ENCODE peak calls at places on chromosomes 12 and 14, in seven cellular contexts. J, X, B, I, K, N and M are unnamed samples.

GRCh38 chr14:24235804-24236688 is 3.3 kb downstream of the GMPR2 start:
- DNase-seq in J (no peak), X (no peak), B (no peak), I (no peak), K (no peak), N (no peak), M (no peak)

GRCh38 chr14:105086833-105087307 is 21.6 kb upstream of the GPR132 start:
- DNase-seq in J (peak; percentile 91), X (peak; percentile 56), B (peak; percentile 73), I (peak; percentile 67), K (peak; percentile 90), N (peak; percentile 95), M (peak; percentile 71)

GRCh38 chr12:100427078-100427477 is 46.6 kb upstream of the NR1H4 start:
- DNase-seq in J (no peak), X (no peak), B (peak; percentile 15), I (no peak), K (no peak), N (peak; percentile 75), M (peak; percentile 72)

GRCh38 chr12:71636704-71637115 is 26.9 kb downstream of the ZFC3H1 start:
- DNase-seq in J (no peak), X (no peak), B (peak; percentile 77), I (peak; percentile 55), K (peak; percentile 80), N (peak; percentile 92), M (peak; percentile 72)

GRCh38 chr14:100305446-100306255 is 593 bp downstream of the SLC25A29 start:
- DNase-seq in J (peak; percentile 57), X (no peak), B (no peak), I (no peak), K (peak; percentile 42), N (no peak), M (no peak)

GRCh38 chr12:10190558-10191388 is 11.9 kb downstream of the TMEM52B start:
- DNase-seq in J (peak; percentile 82), X (no peak), B (peak; percentile 83), I (no peak), K (peak; percentile 89), N (peak; percentile 89), M (peak; percentile 77)

GRCh38 chr14:63686926-63687325 is 40.9 kb downstream of the SGPP1 start:
- DNase-seq in J (no peak), X (no peak), B (no peak), I (no peak), K (peak; percentile 14), N (peak; percentile 73), M (no peak)

GRCh38 chr12:45852508-45852907 is 123.0 kb downstream of the ARID2 start:
- DNase-seq in J (no peak), X (no peak), B (no peak), I (no peak), K (no peak), N (no peak), M (no peak)

GRCh38 chr12:80272516-80272915 is 171.5 kb upstream of the PTPRQ start:
- DNase-seq in J (no peak), X (no peak), B (no peak), I (peak; percentile 11), K (no peak), N (no peak), M (no peak)

DNA sequence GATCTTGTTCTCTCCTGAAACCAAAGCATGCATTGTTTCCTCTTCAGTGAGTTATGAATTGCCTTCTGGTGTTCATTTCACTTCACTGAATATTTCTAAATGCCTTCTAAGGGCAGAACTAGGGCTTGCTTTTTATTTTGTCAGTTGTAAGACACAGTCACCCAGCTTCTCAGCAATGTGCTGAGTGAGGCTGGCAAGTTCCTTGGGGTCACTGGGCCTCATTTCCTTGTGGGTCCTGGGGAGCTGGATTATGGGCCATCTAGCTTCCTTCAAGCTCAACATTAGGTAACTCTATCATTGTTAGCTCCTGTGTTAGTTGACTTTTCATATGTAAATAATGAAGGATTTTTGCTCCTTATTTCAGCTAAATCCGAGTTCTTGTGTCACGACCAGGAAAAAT is 13.8 kb downstream of the ASCL4 start:
- DNase-seq in J (no peak), X (no peak), B (no peak), I (no peak), K (no peak), N (no peak), M (no peak)
- H3K18ac ChIP-seq in J (no peak overlapping the region), X (no peak overlapping the region), B (no peak overlapping the region), I (no peak overlapping the region), K (no peak overlapping the region), N (no peak overlapping the region), M (no peak overlapping the region)

GRCh38 chr14:88234442-88234841 is 88.6 kb downstream of the KCNK10 start:
- DNase-seq in J (no peak), X (no peak), B (no peak), I (no peak), K (peak; percentile 15), N (no peak), M (no peak)
- H3K18ac ChIP-seq in J (no peak overlapping the region), X (no peak overlapping the region), B (no peak overlapping the region), I (no peak overlapping the region), K (no peak overlapping the region), N (no peak overlapping the region), M (no peak overlapping the region)

GRCh38 chr12:81570234-81570633 is 188.9 kb downstream of the PPFIA2 start:
- DNase-seq in J (no peak), X (no peak), B (no peak), I (no peak), K (no peak), N (no peak), M (no peak)

GRCh38 chr12:81573228-81573627 is 185.9 kb downstream of the PPFIA2 start:
- DNase-seq in J (no peak), X (no peak), B (peak; percentile 29), I (no peak), K (peak; percentile 27), N (no peak), M (peak; percentile 2)

GRCh38 chr12:81572411-81572810 is 186.7 kb downstream of the PPFIA2 start:
- DNase-seq in J (no peak), X (no peak), B (no peak), I (no peak), K (no peak), N (no peak), M (no peak)
- H3K18ac ChIP-seq in J (no peak overlapping the region), X (no peak overlapping the region), B (no peak overlapping the region), I (no peak overlapping the region), K (no peak overlapping the region), N (no peak overlapping the region), M (no peak overlapping the region)

GRCh38 chr12:15933751-15934150 is 22.6 kb downstream of the DERA start:
- DNase-seq in J (no peak), X (no peak), B (no peak), I (no peak), K (no peak), N (no peak), M (peak; percentile 35)
- H3K18ac ChIP-seq in J (no peak overlapping the region), X (no peak overlapping the region), B (no peak overlapping the region), I (no peak overlapping the region), K (no peak overlapping the region), N (no peak overlapping the region), M (no peak overlapping the region)

GRCh38 chr12:115377230-115377629 is 693.3 kb upstream of the TBX3 start:
- DNase-seq in J (no peak), X (no peak), B (no peak), I (no peak), K (no peak), N (no peak), M (no peak)

GRCh38 chr12:115377781-115378180 is 693.8 kb upstream of the TBX3 start:
- DNase-seq in J (no peak), X (no peak), B (no peak), I (no peak), K (no peak), N (peak; percentile 57), M (no peak)

GRCh38 chr12:115378296-115378695 is 694.3 kb upstream of the TBX3 start:
- DNase-seq in J (no peak), X (no peak), B (no peak), I (no peak), K (no peak), N (no peak), M (no peak)

GRCh38 chr12:115374480-115375187 is 690.7 kb upstream of the TBX3 start:
- DNase-seq in J (no peak), X (no peak), B (no peak), I (no peak), K (peak; percentile 87), N (no peak), M (no peak)

GRCh38 chr12:115375188-115375991 is 691.4 kb upstream of the TBX3 start:
- DNase-seq in J (no peak), X (no peak), B (peak; percentile 90), I (no peak), K (peak; percentile 61), N (no peak), M (peak; percentile 81)
- H3K18ac ChIP-seq in J (no peak overlapping the region), X (no peak overlapping the region), B (peak overlapping the region; percentile 80), I (peak overlapping the region; percentile 35), K (no peak overlapping the region), N (peak overlapping the region; percentile 71), M (peak overlapping the region; percentile 58)

DNA sequence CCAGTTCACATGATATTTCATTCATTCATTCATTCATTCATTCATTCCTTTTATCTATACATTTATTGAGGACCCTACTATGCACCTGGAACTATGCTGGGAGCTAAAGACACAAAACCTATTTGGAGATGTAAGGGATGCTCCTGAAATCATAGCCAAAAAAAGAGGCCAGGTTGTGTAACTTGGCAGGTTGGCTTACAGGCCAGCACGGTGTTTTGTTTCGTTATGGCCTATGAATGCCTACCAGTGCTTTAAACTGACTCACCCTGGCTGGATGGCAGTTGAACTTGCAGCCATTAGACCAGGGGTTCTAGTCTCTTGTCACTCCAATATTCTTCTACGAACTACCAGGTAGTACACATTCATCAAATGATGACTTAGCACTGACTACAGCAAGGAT is 15.7 kb downstream of the MAP3K9 start:
- DNase-seq in J (no peak), X (no peak), B (no peak), I (no peak), K (no peak), N (peak; percentile 28), M (no peak)
- H3K18ac ChIP-seq in J (no peak overlapping the region), X (no peak overlapping the region), B (no peak overlapping the region), I (no peak overlapping the region), K (no peak overlapping the region), N (no peak overlapping the region), M (no peak overlapping the region)

GRCh38 chr14:66425402-66425801 is 60.8 kb upstream of the CCDC196 start:
- DNase-seq in J (no peak), X (no peak), B (no peak), I (no peak), K (no peak), N (no peak), M (no peak)
- H3K18ac ChIP-seq in J (no peak overlapping the region), X (no peak overlapping the region), B (no peak overlapping the region), I (no peak overlapping the region), K (no peak overlapping the region), N (no peak overlapping the region), M (no peak overlapping the region)